ENCODE peak calls at places on chromosomes 2 and 18, in ten cellular contexts. I is HuH-7.5; F is iPS-NIHi11; B is DMS153; G is thoracic aorta; N is ovary; L is GM12892; J is putamen; Q is fibroblast of the conjunctiva; C is stimulated activated CD4-positive, alpha-beta T cell treated with anti-CD3 and anti-CD28 coated beads, Interleukin-2, amount 100 ng/mL, for 48 hours. V is an unnamed sample.

GRCh38 chr2:78175642-78176041 is 653.5 kb upstream of the LRRTM4 start:
- DNase-seq in I (no peak), F (peak), B (no peak), G (no peak), N (no peak), L (no peak), J (no peak), Q (no peak), C (no peak), V (no peak)

GRCh38 chr18:68234115-68234514 is 480.8 kb downstream of the TMX3 start:
- DNase-seq in I (no peak), F (no peak), B (no peak), G (no peak), N (no peak), L (no peak), J (no peak), Q (no peak), C (no peak), V (no peak)

GRCh38 chr2:225122582-225123486 is 80.6 kb upstream of the DOCK10 start:
- DNase-seq in I (no peak), F (peak), B (no peak), G (no peak), N (no peak), L (no peak), J (no peak), Q (peak), C (peak), V (no peak)

GRCh38 chr2:199716807-199717586 is 134.0 kb downstream of the FTCDNL1 start:
- DNase-seq in I (no peak), F (peak), B (no peak), G (no peak), N (no peak), L (no peak), J (no peak), Q (no peak), C (no peak), V (no peak)

GRCh38 chr18:73283788-73284187 is 416.0 kb upstream of the NETO1 start:
- DNase-seq in I (no peak), F (no peak), B (no peak), G (no peak), N (no peak), L (no peak), J (no peak), Q (no peak), C (no peak), V (no peak)

GRCh38 chr2:110873056-110873502 is 140.7 kb downstream of the ACOXL start:
- DNase-seq in I (no peak), F (no peak), B (no peak), G (no peak), N (no peak), L (no peak), J (no peak), Q (no peak), C (no peak), V (no peak)

GRCh38 chr2:201816674-201817073 is 10.3 kb downstream of the CDK15 start:
- DNase-seq in I (no peak), F (no peak), B (no peak), G (no peak), N (no peak), L (no peak), J (no peak), Q (no peak), C (no peak), V (no peak)

GRCh38 chr2:46300406-46300832 is 3.2 kb downstream of the EPAS1 start:
- DNase-seq in I (no peak), F (no peak), B (no peak), G (no peak), N (no peak), L (no peak), J (no peak), Q (no peak), C (no peak), V (no peak)

GRCh38 chr2:24456610-24457556 is 34.2 kb upstream of the NCOA1 start:
- DNase-seq in I (no peak), F (no peak), B (no peak), G (peak), N (peak), L (no peak), J (peak), Q (peak), C (no peak), V (no peak)

GRCh38 chr2:11681722-11682589 is 12.0 kb upstream of the NTSR2 start:
- DNase-seq in I (peak), F (peak), B (no peak), G (no peak), N (peak), L (peak), J (no peak), Q (no peak), C (peak), V (peak)

GRCh38 chr2:38237311-38237710 is 139.8 kb downstream of the ATL2 start:
- DNase-seq in I (no peak), F (no peak), B (no peak), G (no peak), N (no peak), L (no peak), J (no peak), Q (no peak), C (no peak), V (no peak)